ENCODE peak calls at places on chromosomes 12 and 14, in six cellular contexts. One of them, this sample, is unnamed.

GRCh38 chr12:18849080-18849479 is 111.2 kb downstream of the CAPZA3 start:
- DNase-seq in HCT116: peak; percentile 31
- DNase-seq in K562: no peak
- DNase-seq in GM12878: no peak
- DNase-seq in HepG2: no peak
- DNase-seq in H1: no peak
- DNase-seq in this sample: no peak

GRCh38 chr14:56224691-56225681 is 106.8 kb downstream of the PELI2 start:
- DNase-seq in H1: no peak
- DNase-seq in HCT116: no peak
- DNase-seq in GM12878: no peak
- DNase-seq in K562: no peak
- DNase-seq in HepG2: peak; percentile 86
- DNase-seq in this sample: no peak

GRCh38 chr14:104375551-104376201 is 203.9 kb upstream of the C14orf180 start:
- DNase-seq in H1: no peak
- DNase-seq in HepG2: no peak
- DNase-seq in K562: no peak
- DNase-seq in HCT116: no peak
- DNase-seq in GM12878: no peak
- DNase-seq in this sample: no peak

GRCh38 chr12:68199127-68199526 is 26.5 kb downstream of the IL26 start:
- DNase-seq in K562: no peak
- DNase-seq in HepG2: no peak
- DNase-seq in HCT116: no peak
- DNase-seq in GM12878: no peak
- DNase-seq in H1: no peak
- DNase-seq in this sample: no peak

GRCh38 chr12:116287850-116288301 is 10.4 kb upstream of the MED13L start:
- DNase-seq in GM12878: no peak
- DNase-seq in HepG2: no peak
- DNase-seq in K562: no peak
- DNase-seq in HCT116: no peak
- DNase-seq in H1: no peak
- DNase-seq in this sample: no peak

GRCh38 chr12:66119229-66119869 is 11.2 kb downstream of the LLPH start:
- DNase-seq in HepG2: no peak
- DNase-seq in GM12878: no peak
- DNase-seq in HCT116: no peak
- DNase-seq in H1: no peak
- DNase-seq in K562: no peak
- DNase-seq in this sample: no peak

GRCh38 chr14:103653802-103654201 is 24.8 kb downstream of the KLC1 start:
- DNase-seq in K562: no peak
- DNase-seq in H1: no peak
- DNase-seq in GM12878: no peak
- DNase-seq in HCT116: no peak
- DNase-seq in HepG2: no peak
- DNase-seq in this sample: no peak

GRCh38 chr14:98198385-98198784 is 1073.6 kb downstream of the BCL11B start:
- DNase-seq in HCT116: no peak
- DNase-seq in GM12878: no peak
- DNase-seq in HepG2: no peak
- DNase-seq in K562: no peak
- DNase-seq in H1: no peak
- DNase-seq in this sample: no peak

GRCh38 chr12:54075974-54076373 is 22.3 kb downstream of the HOXC4 start:
- DNase-seq in HepG2: no peak
- DNase-seq in K562: no peak
- DNase-seq in HCT116: no peak
- DNase-seq in GM12878: no peak
- DNase-seq in H1: peak; percentile 48
- DNase-seq in this sample: no peak

GRCh38 chr14:105945891-105946290 is 419.5 kb downstream of the TMEM121 start:
- DNase-seq in HepG2: no peak
- DNase-seq in K562: no peak
- DNase-seq in H1: no peak
- DNase-seq in HCT116: no peak
- DNase-seq in GM12878: no peak
- DNase-seq in this sample: no peak

GRCh38 chr12:91127751-91128150 is 16.5 kb upstream of the LUM start:
- DNase-seq in HepG2: peak; percentile 41
- DNase-seq in HCT116: no peak
- DNase-seq in H1: no peak
- DNase-seq in K562: no peak
- DNase-seq in GM12878: no peak
- DNase-seq in this sample: no peak

DNA sequence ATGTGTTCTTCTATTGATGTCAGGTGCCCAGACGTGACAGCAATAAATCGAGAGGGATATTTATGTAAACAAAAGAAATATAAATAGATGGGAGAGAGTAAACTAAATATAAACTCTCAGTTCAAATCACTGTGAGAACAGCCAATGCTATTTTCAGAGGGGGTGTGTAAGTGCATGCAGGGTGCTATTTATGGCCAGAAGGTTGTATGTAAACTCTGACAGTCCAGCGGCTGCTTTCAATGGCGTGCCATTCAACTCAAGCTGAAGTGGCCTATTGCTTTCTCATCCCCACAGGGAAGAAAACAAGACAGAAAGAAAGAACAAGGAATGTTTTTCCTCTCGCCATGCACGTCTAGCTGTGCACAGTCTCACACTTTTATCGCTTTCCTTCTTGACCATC is 127.2 kb downstream of the KCNA5 start:
- DNase-seq in HepG2: no peak
- DNase-seq in K562: no peak
- DNase-seq in H1: no peak
- DNase-seq in HCT116: no peak
- DNase-seq in GM12878: no peak
- DNase-seq in this sample: no peak
- TF ChIP-seq JUND in HepG2: no peak
- TF ChIP-seq JUND in K562: no peak
- TF ChIP-seq JUND in H1: no peak
- TF ChIP-seq JUND in HCT116: no peak
- TF ChIP-seq JUND in GM12878: no peak
- TF ChIP-seq JUND in this sample: no peak

GRCh38 chr12:127928615-127929014 is 338.4 kb upstream of the TMEM132C start:
- DNase-seq in H1: no peak
- DNase-seq in GM12878: no peak
- DNase-seq in HepG2: no peak
- DNase-seq in HCT116: no peak
- DNase-seq in K562: no peak
- DNase-seq in this sample: no peak
- TF ChIP-seq JUND in H1: no peak
- TF ChIP-seq JUND in GM12878: no peak
- TF ChIP-seq JUND in HepG2: no peak
- TF ChIP-seq JUND in HCT116: no peak
- TF ChIP-seq JUND in K562: no peak
- TF ChIP-seq JUND in this sample: no peak

GRCh38 chr12:57233357-57234232 is 4.1 kb downstream of the SHMT2 start:
- DNase-seq in HCT116: no peak
- DNase-seq in H1: no peak
- DNase-seq in HepG2: no peak
- DNase-seq in GM12878: no peak
- DNase-seq in K562: no peak
- DNase-seq in this sample: no peak
- TF ChIP-seq JUND in HCT116: no peak
- TF ChIP-seq JUND in H1: no peak
- TF ChIP-seq JUND in HepG2: no peak
- TF ChIP-seq JUND in GM12878: no peak
- TF ChIP-seq JUND in K562: no peak
- TF ChIP-seq JUND in this sample: no peak

GRCh38 chr12:121641343-121641630 is 15.0 kb downstream of the ORAI1 start:
- DNase-seq in GM12878: no peak
- DNase-seq in HepG2: no peak
- DNase-seq in HCT116: no peak
- DNase-seq in K562: peak; percentile 10
- DNase-seq in H1: no peak
- DNase-seq in this sample: no peak
- TF ChIP-seq JUND in GM12878: no peak
- TF ChIP-seq JUND in HepG2: no peak
- TF ChIP-seq JUND in HCT116: no peak
- TF ChIP-seq JUND in K562: no peak
- TF ChIP-seq JUND in H1: no peak
- TF ChIP-seq JUND in this sample: no peak

DNA sequence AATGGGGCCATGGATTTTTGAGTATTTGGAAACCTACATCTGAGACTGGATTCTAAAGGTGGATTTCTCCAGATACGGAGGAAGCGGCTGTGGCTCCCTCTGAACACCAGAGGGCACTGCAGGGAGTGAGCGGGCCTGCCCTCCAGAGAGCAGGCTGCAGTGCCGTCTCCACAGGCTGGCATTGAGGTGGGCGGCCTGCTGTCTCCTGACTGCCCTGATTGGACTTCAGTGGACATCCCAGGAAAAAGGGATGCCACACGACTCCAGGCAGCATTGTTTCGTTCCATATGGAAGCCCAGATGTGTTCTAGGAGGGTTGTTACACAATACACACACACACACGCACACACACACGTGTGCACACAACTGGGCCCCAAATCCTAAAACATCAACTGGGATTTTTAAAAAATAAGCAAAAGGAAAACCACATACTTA is 20.9 kb upstream of the ANO2 start:
- DNase-seq in HepG2: peak; percentile 28
- DNase-seq in HCT116: peak; percentile 28
- DNase-seq in GM12878: no peak
- DNase-seq in H1: peak; percentile 81
- DNase-seq in K562: peak; percentile 50
- DNase-seq in this sample: no peak
- TF ChIP-seq JUND in HepG2: no peak
- TF ChIP-seq JUND in HCT116: no peak
- TF ChIP-seq JUND in GM12878: no peak
- TF ChIP-seq JUND in H1: no peak
- TF ChIP-seq JUND in K562: no peak
- TF ChIP-seq JUND in this sample: no peak

GRCh38 chr12:103085541-103085940 is 128.1 kb downstream of the ASCL1 start:
- DNase-seq in H1: no peak
- DNase-seq in HCT116: no peak
- DNase-seq in HepG2: no peak
- DNase-seq in K562: no peak
- DNase-seq in GM12878: no peak
- DNase-seq in this sample: no peak
- TF ChIP-seq JUND in H1: no peak
- TF ChIP-seq JUND in HCT116: no peak
- TF ChIP-seq JUND in HepG2: no peak
- TF ChIP-seq JUND in K562: no peak
- TF ChIP-seq JUND in GM12878: no peak
- TF ChIP-seq JUND in this sample: no peak

GRCh38 chr12:6966351-6966750 is 4.1 kb downstream of the PHB2 start:
- DNase-seq in H1: no peak
- DNase-seq in HepG2: no peak
- DNase-seq in GM12878: no peak
- DNase-seq in HCT116: no peak
- DNase-seq in K562: no peak
- DNase-seq in this sample: no peak

GRCh38 chr12:6965714-6966113 is 4.8 kb downstream of the PHB2 start:
- DNase-seq in HCT116: no peak
- DNase-seq in GM12878: no peak
- DNase-seq in HepG2: no peak
- DNase-seq in H1: no peak
- DNase-seq in K562: no peak
- DNase-seq in this sample: no peak

GRCh38 chr12:6963741-6964446 is 6.6 kb downstream of the PHB2 start:
- DNase-seq in GM12878: no peak
- DNase-seq in K562: no peak
- DNase-seq in HCT116: no peak
- DNase-seq in H1: no peak
- DNase-seq in HepG2: no peak
- DNase-seq in this sample: no peak

GRCh38 chr12:6964605-6965025 is 5.8 kb downstream of the PHB2 start:
- DNase-seq in HepG2: no peak
- DNase-seq in H1: no peak
- DNase-seq in K562: no peak
- DNase-seq in HCT116: no peak
- DNase-seq in GM12878: no peak
- DNase-seq in this sample: no peak

DNA sequence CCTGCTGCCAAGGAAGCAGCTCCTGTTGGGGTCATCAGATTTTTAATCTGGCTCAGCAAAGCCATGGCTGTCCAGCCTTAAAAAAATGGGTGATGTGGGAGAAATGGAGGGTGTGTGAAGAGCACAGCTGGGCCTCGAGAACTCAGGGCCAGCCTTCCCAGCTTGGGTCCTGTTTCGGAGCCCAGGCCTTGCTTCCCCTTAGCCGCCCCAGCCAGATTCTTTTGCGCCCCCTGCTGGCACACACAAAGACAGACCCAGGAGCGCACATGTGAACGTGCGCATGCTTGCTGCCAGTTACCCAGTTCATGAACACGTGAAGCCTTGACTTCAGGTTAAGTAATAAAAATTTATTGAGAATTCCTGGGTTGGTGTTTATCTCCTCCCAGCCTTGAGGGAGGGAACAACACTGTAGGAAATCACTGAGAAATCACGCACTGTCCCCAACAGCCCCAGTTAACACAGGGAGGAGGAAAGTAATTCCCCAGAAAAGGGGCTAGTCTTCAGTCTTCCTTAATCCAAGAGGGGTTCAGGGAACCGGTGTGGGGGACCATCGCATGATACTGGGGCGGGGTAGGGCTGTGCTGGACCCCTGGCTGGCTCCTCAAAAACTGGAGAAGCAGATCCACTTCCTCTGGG is 5.3 kb downstream of the PHB2 start:
- DNase-seq in HepG2: peak; percentile 72
- DNase-seq in GM12878: no peak
- DNase-seq in H1: peak; percentile 88
- DNase-seq in HCT116: peak; percentile 79
- DNase-seq in K562: peak; percentile 55
- DNase-seq in this sample: peak; percentile 77
- TF ChIP-seq JUND in HepG2: no peak
- TF ChIP-seq JUND in GM12878: no peak
- TF ChIP-seq JUND in H1: peak; percentile 7
- TF ChIP-seq JUND in HCT116: no peak
- TF ChIP-seq JUND in K562: peak; percentile 40
- TF ChIP-seq JUND in this sample: no peak

This sample was measured in T47D.